ENCODE peak calls at places on chromosome 6, in five cellular contexts. T is aorta; B is stimulated activated CD4-positive, alpha-beta T cell treated with anti-CD3 and anti-CD28 coated beads, Interleukin-12 subunit alpha, Interleukin-12 subunit beta, amount 100 ng/mL, for 4 hours; W is tibial artery; V is adipocyte. N is an unnamed sample.

GRCh38 chr6:62775427-62776022 is 435.7 kb upstream of the FKBP1C start:
- DNase-seq in T (no peak), B (no peak), W (no peak), V (peak), N (no peak)

GRCh38 chr6:30231067-30231466 is 17.9 kb upstream of the TRIM26 start:
- DNase-seq in T (no peak), B (no peak), W (no peak), V (no peak), N (no peak)

GRCh38 chr6:170297577-170298330 is 6.9 kb upstream of the DLL1 start:
- DNase-seq in T (no peak), B (no peak), W (peak), V (no peak), N (no peak)

GRCh38 chr6:43838276-43839036 is 68.4 kb downstream of the VEGFA start:
- DNase-seq in T (peak), B (no peak), W (no peak), V (peak), N (peak)

GRCh38 chr6:111734068-111734825 is 128.6 kb upstream of the TRAF3IP2 start:
- DNase-seq in T (no peak), B (no peak), W (no peak), V (no peak), N (no peak)

GRCh38 chr6:912871-913663 is 220.1 kb upstream of the EXOC2 start:
- DNase-seq in T (no peak), B (no peak), W (no peak), V (peak), N (no peak)

GRCh38 chr6:101114703-101115102 is 233.6 kb upstream of the ASCC3 start:
- DNase-seq in T (no peak), B (no peak), W (no peak), V (peak), N (no peak)

GRCh38 chr6:130674604-130675003 is 152.6 kb upstream of the SMLR1 start:
- DNase-seq in T (no peak), B (no peak), W (no peak), V (peak), N (no peak)